ENCODE peak calls at places on chromosomes 2 and 18, in seven cellular contexts. L is hepatocyte, Z is psoas muscle, O is LNCaP clone FGC, W is T1000, V is HFFc6, F is T-helper 17 cell. B is an unnamed sample.

GRCh38 chr2:1748741-1749488 is 4.6 kb upstream of the PXDN start:
- DNase-seq in O (no peak), V (no peak), F (no peak), W (no peak), L (no peak), Z (no peak), B (no peak)

GRCh38 chr2:109209941-109210340 is 80.9 kb downstream of the SH3RF3 start:
- DNase-seq in O (no peak), V (no peak), L (no peak), F (no peak), Z (no peak), W (no peak), B (no peak)

GRCh38 chr2:55838653-55839052 is 84.9 kb downstream of the EFEMP1 start:
- DNase-seq in O (no peak), F (no peak), L (no peak), W (no peak), V (no peak), Z (no peak), B (no peak)

GRCh38 chr2:33673937-33674336 is 74.8 kb upstream of the FAM98A start:
- DNase-seq in O (no peak), Z (no peak), L (peak), W (no peak), F (no peak), V (no peak), B (no peak)

GRCh38 chr2:167187049-167187727 is 298.9 kb downstream of the XIRP2 start:
- DNase-seq in F (no peak), L (no peak), W (no peak), V (no peak), Z (peak), O (no peak), B (no peak)

GRCh38 chr2:240130393-240131195 is 5.5 kb downstream of the COPS9 start:
- DNase-seq in V (no peak), Z (peak), F (no peak), W (no peak), L (no peak), O (no peak), B (no peak)

GRCh38 chr2:240567872-240568677 is at the start of gene RNPEPL1:
- DNase-seq in F (peak), Z (peak), V (peak), W (no peak), O (no peak), L (peak), B (peak)

GRCh38 chr2:86790828-86791561 is at the start of gene CD8A:
- DNase-seq in V (no peak), O (no peak), L (peak), W (no peak), F (no peak), Z (no peak), B (no peak)

GRCh38 chr2:216651370-216651881 is 18.2 kb downstream of the IGFBP2 start:
- DNase-seq in L (peak), Z (no peak), W (no peak), O (no peak), V (peak), F (no peak), B (no peak)

GRCh38 chr2:16824472-16824871 is 158.8 kb upstream of the CYRIA start:
- DNase-seq in V (no peak), Z (no peak), O (no peak), L (no peak), W (no peak), F (no peak), B (no peak)

GRCh38 chr18:2906522-2907458 is 60.0 kb downstream of the EMILIN2 start:
- DNase-seq in O (no peak), L (peak), F (peak), Z (peak), V (no peak), W (no peak), B (peak)

GRCh38 chr2:158127380-158127804 is 25.7 kb downstream of the UPP2 start:
- DNase-seq in O (no peak), F (no peak), L (no peak), W (no peak), V (no peak), Z (no peak), B (no peak)

GRCh38 chr18:76524900-76525698 is 30.1 kb upstream of the ZNF516 start:
- DNase-seq in W (no peak), V (peak), O (no peak), F (no peak), Z (no peak), L (peak), B (no peak)

GRCh38 chr2:208638059-208638458 is 231.5 kb downstream of the PTH2R start:
- DNase-seq in L (peak), V (no peak), W (no peak), F (no peak), Z (no peak), O (no peak), B (no peak)

GRCh38 chr18:61569176-61569892 is 236.1 kb downstream of the CDH20 start:
- DNase-seq in Z (no peak), W (no peak), O (no peak), F (no peak), V (peak), L (no peak), B (peak)

GRCh38 chr18:78979058-78979680 is 449 bp upstream of the SALL3 start:
- DNase-seq in F (no peak), L (no peak), O (no peak), V (no peak), Z (no peak), W (no peak), B (no peak)

GRCh38 chr2:237689569-237690131 is 62.3 kb downstream of the LRRFIP1 start:
- DNase-seq in O (no peak), W (no peak), V (no peak), F (peak), L (no peak), Z (peak), B (peak)

GRCh38 chr18:30234755-30235154 is 807.8 kb downstream of the DSC3 start:
- DNase-seq in W (no peak), Z (no peak), F (no peak), O (no peak), L (no peak), V (no peak), B (no peak)

GRCh38 chr2:190340369-190340768 is 3.0 kb upstream of the INPP1 start:
- DNase-seq in Z (no peak), L (no peak), O (no peak), F (no peak), W (no peak), V (no peak), B (no peak)

GRCh38 chr18:68660355-68661183 is 54.3 kb downstream of the TMX3 start:
- DNase-seq in Z (no peak), F (no peak), L (peak), W (no peak), O (peak), V (peak), B (no peak)

GRCh38 chr2:162636206-162636728 is 202.3 kb downstream of the KCNH7 start:
- DNase-seq in F (no peak), Z (no peak), O (no peak), L (no peak), V (no peak), W (no peak), B (no peak)

GRCh38 chr2:143840601-143841000 is 679.3 kb downstream of the ZEB2 start:
- DNase-seq in F (no peak), Z (no peak), V (no peak), W (no peak), O (no peak), L (no peak), B (no peak)

GRCh38 chr2:180124273-180124881 is 117.3 kb upstream of the CWC22 start:
- DNase-seq in F (no peak), Z (no peak), O (peak), V (peak), L (peak), W (no peak), B (no peak)

GRCh38 chr2:73896362-73897239 is 3.8 kb downstream of the ACTG2 start:
- DNase-seq in F (no peak), Z (no peak), L (no peak), V (peak), O (no peak), W (no peak), B (peak)

GRCh38 chr2:45168731-45169338 is 159.6 kb upstream of the SIX2 start:
- DNase-seq in O (no peak), Z (peak), L (no peak), F (no peak), V (no peak), W (no peak), B (peak)